ENCODE peak calls at places on chromosome 5, in six cellular contexts. V is heart left ventricle, G is lung, K is HAP-1, C is ovary, O is cardiac muscle cell. J is an unnamed sample. For H3K4me1, the result is how much of the 10 kb centered on the place peaks cover.

GRCh38 chr5:176873541-176874172 is 25.5 kb downstream of the HK3 start:
- DNase-seq in V (no peak), G (no peak), K (no peak), C (no peak), O (no peak), J (no peak)

GRCh38 chr5:1923766-1924165 is 41.0 kb upstream of the IRX4 start:
- DNase-seq in V (no peak), G (no peak), K (no peak), C (no peak), O (no peak), J (no peak)

GRCh38 chr5:127723571-127723970 is 20.4 kb downstream of the CCDC192 start:
- DNase-seq in V (peak), G (peak), K (no peak), C (no peak), O (no peak), J (no peak)

GRCh38 chr5:166068547-166069335 is 2222.7 kb upstream of the WWC1 start:
- DNase-seq in V (no peak), G (no peak), K (no peak), C (no peak), O (no peak), J (no peak)

GRCh38 chr5:123125953-123126352 is 36.9 kb downstream of the PRDM6 start:
- DNase-seq in V (no peak), G (no peak), K (no peak), C (no peak), O (no peak), J (no peak)

GRCh38 chr5:139910901-139911300 is 115.3 kb downstream of the PSD2 start:
- DNase-seq in V (no peak), G (no peak), K (no peak), C (no peak), O (no peak), J (no peak)

GRCh38 chr5:4576161-4576748 is 563.9 kb upstream of the ADAMTS16 start:
- DNase-seq in V (no peak), G (no peak), K (no peak), C (no peak), O (no peak), J (no peak)

GRCh38 chr5:119400248-119400647 is 44.4 kb downstream of the TNFAIP8 start:
- DNase-seq in V (no peak), G (no peak), K (no peak), C (no peak), O (no peak), J (no peak)

GRCh38 chr5:150255659-150256415 is 33.7 kb downstream of the CAMK2A start:
- DNase-seq in V (no peak), G (no peak), K (peak), C (no peak), O (peak), J (no peak)

GRCh38 chr5:125696762-125697161 is 726.4 kb upstream of the GRAMD2B start:
- DNase-seq in V (no peak), G (no peak), K (no peak), C (no peak), O (no peak), J (no peak)

GRCh38 chr5:72818866-72819534 is 2.5 kb downstream of the TNPO1 start:
- DNase-seq in V (peak), G (peak), K (peak), C (peak), O (peak), J (peak)

GRCh38 chr5:24005384-24005783 is 498.0 kb downstream of the PRDM9 start:
- DNase-seq in V (no peak), G (no peak), K (no peak), C (no peak), O (no peak), J (no peak)

GRCh38 chr5:129440424-129440823 is 19.7 kb upstream of the ADAMTS19 start:
- DNase-seq in V (no peak), G (no peak), K (no peak), C (no peak), O (no peak), J (no peak)

GRCh38 chr5:50440651-50441478 is at the start of gene EMB:
- DNase-seq in V (peak), G (peak), K (peak), C (no peak), O (peak), J (peak)

GRCh38 chr5:153565822-153566221 is 75.4 kb downstream of the GRIA1 start:
- DNase-seq in V (no peak), G (no peak), K (no peak), C (no peak), O (no peak), J (no peak)

GRCh38 chr5:177089825-177090641 is 3.3 kb downstream of the FGFR4 start:
- DNase-seq in V (no peak), G (no peak), K (no peak), C (no peak), O (no peak), J (no peak)

GRCh38 chr5:93585753-93586385 is 2.8 kb downstream of the NR2F1 start:
- DNase-seq in V (no peak), G (no peak), K (peak), C (no peak), O (no peak), J (no peak)

GRCh38 chr5:126846756-126847155 is 69.8 kb downstream of the LMNB1 start:
- DNase-seq in V (no peak), G (no peak), K (no peak), C (no peak), O (no peak), J (no peak)

GRCh38 chr5:61631438-61631941 is 299.4 kb downstream of the ZSWIM6 start:
- DNase-seq in V (peak), G (peak), K (no peak), C (peak), O (peak), J (no peak)

GRCh38 chr5:174675916-174676315 is 48.5 kb upstream of the MSX2 start:
- DNase-seq in V (no peak), G (no peak), K (no peak), C (no peak), O (no peak), J (no peak)

GRCh38 chr5:1938310-1939000 is 55.7 kb upstream of the IRX4 start:
- DNase-seq in V (no peak), G (no peak), K (no peak), C (no peak), O (no peak), J (no peak)

GRCh38 chr5:33036128-33036527 is 325.0 kb downstream of the NPR3 start:
- DNase-seq in V (no peak), G (no peak), K (no peak), C (no peak), O (no peak), J (no peak)

GRCh38 chr5:167415779-167416761 is 875.4 kb upstream of the WWC1 start:
- DNase-seq in V (no peak), G (no peak), K (no peak), C (no peak), O (no peak), J (no peak)

GRCh38 chr5:600551-601541 is 11.3 kb upstream of the CEP72 start:
- DNase-seq in V (no peak), G (no peak), K (no peak), C (no peak), O (no peak), J (no peak)

GRCh38 chr5:19492861-19493260 is 495.1 kb downstream of the CDH18 start:
- DNase-seq in V (no peak), G (no peak), K (no peak), C (no peak), O (no peak), J (no peak)

GRCh38 chr5:172407241-172407691 is 47.1 kb downstream of the SH3PXD2B start:
- DNase-seq in V (peak), G (no peak), K (no peak), C (peak), O (no peak), J (no peak)

GRCh38 chr5:125050926-125051325 is 304.5 kb upstream of the ZNF608 start:
- DNase-seq in V (no peak), G (no peak), K (no peak), C (no peak), O (no peak), J (no peak)

GRCh38 chr5:45694255-45694834 is 1.8 kb downstream of the HCN1 start:
- DNase-seq in V (no peak), G (no peak), K (no peak), C (no peak), O (peak), J (no peak)

GRCh38 chr5:141223112-141223783 is at the start of gene PCDHB14:
- DNase-seq in V (no peak), G (no peak), K (peak), C (no peak), O (peak), J (no peak)

GRCh38 chr5:81207009-81207408 is 26.1 kb upstream of the CKMT2 start:
- DNase-seq in V (no peak), G (no peak), K (no peak), C (no peak), O (peak), J (no peak)

GRCh38 chr5:135826994-135827671 is 7.3 kb upstream of the SLC25A48 start:
- DNase-seq in V (no peak), G (peak), K (no peak), C (no peak), O (no peak), J (no peak)

GRCh38 chr5:132055441-132055807 is 5.0 kb upstream of the IL3 start:
- DNase-seq in V (no peak), G (no peak), K (no peak), C (no peak), O (no peak), J (no peak)

GRCh38 chr5:151758141-151758429 is 346 bp downstream of the ATOX1 start:
- DNase-seq in V (no peak), G (no peak), K (no peak), C (no peak), O (no peak), J (no peak)

GRCh38 chr5:124395287-124395686 is 351.2 kb downstream of the ZNF608 start:
- DNase-seq in V (no peak), G (no peak), K (no peak), C (no peak), O (peak), J (no peak)

GRCh38 chr5:164119806-164120440 is 614.5 kb downstream of the MAT2B start:
- DNase-seq in V (no peak), G (no peak), K (peak), C (no peak), O (no peak), J (no peak)

DNA sequence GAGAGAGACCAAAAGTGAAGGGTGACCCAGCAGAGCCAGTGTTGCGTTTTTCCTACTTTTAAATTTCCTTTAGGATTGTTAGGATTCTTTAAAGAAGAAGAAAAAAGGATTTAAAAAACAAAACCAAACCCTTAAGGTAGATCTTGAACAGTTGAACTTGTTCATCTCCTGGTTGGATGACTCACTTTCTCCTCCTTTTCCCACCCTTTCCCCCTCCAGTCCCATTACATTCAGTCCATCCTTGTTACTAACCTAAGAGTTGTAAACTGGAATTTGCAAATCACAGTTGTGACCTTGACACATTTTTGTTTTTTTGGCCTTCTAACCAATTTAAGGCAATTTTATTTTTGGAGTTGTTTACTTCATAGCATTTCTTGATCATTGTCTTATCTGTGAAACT is 289.2 kb downstream of the ARHGAP26 start:
- DNase-seq in V (no peak), G (no peak), K (no peak), C (no peak), O (no peak), J (no peak)
- H3K4me1 ChIP-seq in V (under half), G (under half), K (under half), C (under half), O (under half), J (under half)

GRCh38 chr5:14700478-14701436 is 36.2 kb downstream of the OTULIN start:
- DNase-seq in V (no peak), G (no peak), K (no peak), C (no peak), O (no peak), J (no peak)

GRCh38 chr5:14699807-14700400 is 35.4 kb downstream of the OTULIN start:
- DNase-seq in V (no peak), G (no peak), K (no peak), C (no peak), O (no peak), J (no peak)

GRCh38 chr5:14699159-14699558 is 34.6 kb downstream of the OTULIN start:
- DNase-seq in V (no peak), G (no peak), K (no peak), C (no peak), O (no peak), J (no peak)

GRCh38 chr5:14702238-14702839 is 37.8 kb downstream of the OTULIN start:
- DNase-seq in V (no peak), G (no peak), K (no peak), C (no peak), O (no peak), J (no peak)

DNA sequence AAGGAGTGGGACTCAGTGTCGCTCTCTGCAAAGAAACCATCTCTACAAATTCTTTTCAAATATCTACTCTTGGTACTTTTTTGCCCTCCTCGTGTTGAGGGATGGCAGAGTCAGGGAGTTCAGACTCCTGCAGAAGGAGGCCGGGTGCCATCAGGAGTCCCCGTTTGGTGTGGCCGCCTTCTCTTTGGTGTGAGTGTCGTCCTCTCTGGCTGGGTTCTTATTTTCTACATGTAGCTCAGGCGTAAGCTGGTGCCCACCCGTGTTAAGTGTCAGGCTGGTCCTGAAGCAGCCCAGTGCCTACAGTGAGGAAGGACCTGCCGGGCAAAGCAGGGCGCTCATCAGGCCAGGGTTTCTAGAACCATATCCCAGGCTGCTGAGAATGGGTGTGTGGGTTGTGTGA is 37.0 kb downstream of the OTULIN start:
- DNase-seq in V (no peak), G (no peak), K (no peak), C (no peak), O (no peak), J (no peak)
- H3K4me1 ChIP-seq in V (under half), G (under half), K (under half), C (under half), O (under half), J (under half)

GRCh38 chr5:137899493-137899892 is 10.2 kb downstream of the PKD2L2 start:
- DNase-seq in V (no peak), G (no peak), K (no peak), C (no peak), O (no peak), J (no peak)

GRCh38 chr5:137891849-137892248 is 2.6 kb downstream of the PKD2L2 start:
- DNase-seq in V (no peak), G (no peak), K (no peak), C (no peak), O (no peak), J (no peak)

GRCh38 chr5:137890850-137891249 is 1.6 kb downstream of the PKD2L2 start:
- DNase-seq in V (no peak), G (no peak), K (no peak), C (no peak), O (no peak), J (no peak)

GRCh38 chr5:137896560-137896959 is 7.3 kb downstream of the PKD2L2 start:
- DNase-seq in V (no peak), G (no peak), K (no peak), C (no peak), O (no peak), J (no peak)

GRCh38 chr5:137894586-137894985 is 5.3 kb downstream of the PKD2L2 start:
- DNase-seq in V (no peak), G (no peak), K (no peak), C (no peak), O (no peak), J (no peak)
- H3K4me1 ChIP-seq in V (under half), G (under half), K (under half), C (under half), O (under half), J (under half)

DNA sequence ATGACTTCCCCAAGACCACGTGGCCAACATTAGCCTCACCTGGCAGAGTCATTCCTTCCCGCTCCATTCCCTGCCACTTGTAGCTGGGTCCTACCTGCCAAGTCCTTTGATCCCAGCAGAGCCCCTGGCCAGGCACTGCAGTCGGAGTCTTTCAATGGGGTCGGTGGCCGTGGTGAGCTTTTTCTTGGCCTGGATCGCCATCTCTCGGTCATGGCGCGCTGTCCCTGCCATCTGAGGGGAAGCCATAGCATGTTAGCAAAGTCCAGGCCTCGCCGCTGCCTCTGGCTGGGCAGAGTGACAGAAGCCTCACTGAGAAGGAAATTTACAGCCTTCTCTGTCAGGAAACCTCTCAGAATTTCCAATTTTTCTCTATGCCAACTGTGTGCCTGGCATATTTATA is 17.5 kb downstream of the CAPSL start:
- DNase-seq in V (no peak), G (no peak), K (no peak), C (no peak), O (peak), J (no peak)
- H3K4me1 ChIP-seq in V (under half), G (under half), K (under half), C (under half), O (under half), J (under half)

GRCh38 chr5:107464876-107465275 is 205.9 kb downstream of the EFNA5 start:
- DNase-seq in V (no peak), G (no peak), K (no peak), C (no peak), O (no peak), J (no peak)
- H3K4me1 ChIP-seq in V (under half), G (under half), K (half or more), C (under half), O (under half), J (under half)